ENCODE peak calls at places on chromosomes 2 and 18, in nine cellular contexts. One of them, this sample, is unnamed.

GRCh38 chr18:71293322-71293721 is 1004.5 kb downstream of the SOCS6 start:
- DNase-seq in amygdala: no peak
- DNase-seq in brain microvascular endothelial cell: no peak
- DNase-seq in HCEC 1CT: no peak
- DNase-seq in sciatic nerve: no peak
- DNase-seq in central memory CD4-positive, alpha-beta T cell: no peak
- DNase-seq in cardiac fibroblast: peak
- DNase-seq in HFFc6: no peak
- DNase-seq in epithelial cell of esophagus: no peak
- DNase-seq in this sample: no peak

GRCh38 chr2:96505231-96505889 is at the start of gene NEURL3:
- DNase-seq in amygdala: no peak
- DNase-seq in brain microvascular endothelial cell: peak
- DNase-seq in HCEC 1CT: peak
- DNase-seq in sciatic nerve: no peak
- DNase-seq in central memory CD4-positive, alpha-beta T cell: no peak
- DNase-seq in cardiac fibroblast: peak
- DNase-seq in HFFc6: peak
- DNase-seq in epithelial cell of esophagus: peak
- DNase-seq in this sample: no peak

GRCh38 chr2:64017811-64018714 is 1.2 kb downstream of the VPS54 start:
- DNase-seq in amygdala: peak
- DNase-seq in brain microvascular endothelial cell: no peak
- DNase-seq in HCEC 1CT: peak
- DNase-seq in sciatic nerve: no peak
- DNase-seq in central memory CD4-positive, alpha-beta T cell: no peak
- DNase-seq in cardiac fibroblast: peak
- DNase-seq in HFFc6: peak
- DNase-seq in epithelial cell of esophagus: peak
- DNase-seq in this sample: no peak

GRCh38 chr18:37481058-37481457 is 84.5 kb downstream of the CELF4 start:
- DNase-seq in amygdala: no peak
- DNase-seq in brain microvascular endothelial cell: no peak
- DNase-seq in HCEC 1CT: no peak
- DNase-seq in sciatic nerve: no peak
- DNase-seq in central memory CD4-positive, alpha-beta T cell: no peak
- DNase-seq in cardiac fibroblast: no peak
- DNase-seq in HFFc6: no peak
- DNase-seq in epithelial cell of esophagus: no peak
- DNase-seq in this sample: no peak

GRCh38 chr2:58056201-58056916 is 9.8 kb downstream of the VRK2 start:
- DNase-seq in amygdala: no peak
- DNase-seq in brain microvascular endothelial cell: no peak
- DNase-seq in HCEC 1CT: no peak
- DNase-seq in sciatic nerve: no peak
- DNase-seq in central memory CD4-positive, alpha-beta T cell: no peak
- DNase-seq in cardiac fibroblast: no peak
- DNase-seq in HFFc6: no peak
- DNase-seq in epithelial cell of esophagus: no peak
- DNase-seq in this sample: no peak

GRCh38 chr18:76208632-76209308 is 286.3 kb downstream of the ZNF516 start:
- DNase-seq in amygdala: no peak
- DNase-seq in brain microvascular endothelial cell: no peak
- DNase-seq in HCEC 1CT: no peak
- DNase-seq in sciatic nerve: no peak
- DNase-seq in central memory CD4-positive, alpha-beta T cell: no peak
- DNase-seq in cardiac fibroblast: no peak
- DNase-seq in HFFc6: no peak
- DNase-seq in epithelial cell of esophagus: no peak
- DNase-seq in this sample: no peak

GRCh38 chr2:70994055-70994444 is 623 bp downstream of the TEX261 start:
- DNase-seq in amygdala: no peak
- DNase-seq in brain microvascular endothelial cell: no peak
- DNase-seq in HCEC 1CT: no peak
- DNase-seq in sciatic nerve: no peak
- DNase-seq in central memory CD4-positive, alpha-beta T cell: no peak
- DNase-seq in cardiac fibroblast: peak
- DNase-seq in HFFc6: no peak
- DNase-seq in epithelial cell of esophagus: no peak
- DNase-seq in this sample: no peak

GRCh38 chr2:130840506-130840905 is 3.8 kb downstream of the ARHGEF4 start:
- DNase-seq in amygdala: no peak
- DNase-seq in brain microvascular endothelial cell: no peak
- DNase-seq in HCEC 1CT: no peak
- DNase-seq in sciatic nerve: no peak
- DNase-seq in central memory CD4-positive, alpha-beta T cell: no peak
- DNase-seq in cardiac fibroblast: no peak
- DNase-seq in HFFc6: no peak
- DNase-seq in epithelial cell of esophagus: no peak
- DNase-seq in this sample: no peak

GRCh38 chr2:220356076-220356475 is 728.6 kb downstream of the SLC4A3 start:
- DNase-seq in amygdala: no peak
- DNase-seq in brain microvascular endothelial cell: no peak
- DNase-seq in HCEC 1CT: no peak
- DNase-seq in sciatic nerve: no peak
- DNase-seq in central memory CD4-positive, alpha-beta T cell: no peak
- DNase-seq in cardiac fibroblast: no peak
- DNase-seq in HFFc6: no peak
- DNase-seq in epithelial cell of esophagus: peak
- DNase-seq in this sample: no peak